ENCODE peak calls at places on chromosomes 16 and 17, in six cellular contexts. K is K562, N is SK-N-MC, M is esophagus muscularis mucosa, X is prostate gland, W is suprapubic skin. R is an unnamed sample.

GRCh38 chr17:32746698-32747097 is 130.2 kb downstream of the MYO1D start:
- DNase-seq in N (no peak), K (no peak), W (no peak), X (no peak), M (no peak), R (no peak)

GRCh38 chr17:57027852-57028251 is 49.9 kb downstream of the SCPEP1 start:
- DNase-seq in W (no peak), K (no peak), N (no peak), X (no peak), M (no peak), R (no peak)

GRCh38 chr17:55811536-55811935 is 60.7 kb downstream of the PCTP start:
- DNase-seq in X (no peak), N (no peak), M (no peak), K (no peak), W (no peak), R (peak)

GRCh38 chr17:67751101-67752074 is 33.7 kb downstream of the NOL11 start:
- DNase-seq in X (no peak), M (no peak), N (no peak), K (no peak), W (no peak), R (no peak)

GRCh38 chr16:46924402-46924801 is 40.2 kb downstream of the GPT2 start:
- DNase-seq in N (no peak), X (no peak), W (no peak), M (no peak), K (no peak), R (no peak)

GRCh38 chr17:50074227-50074626 is 18.3 kb downstream of the ITGA3 start:
- DNase-seq in K (no peak), N (no peak), X (no peak), M (no peak), W (no peak), R (no peak)

GRCh38 chr17:19502517-19502916 is 31.1 kb upstream of the SLC47A1 start:
- DNase-seq in M (no peak), X (no peak), K (no peak), W (no peak), N (no peak), R (peak)

GRCh38 chr16:71610936-71611871 is 14.8 kb upstream of the MARVELD3 start:
- DNase-seq in W (no peak), M (no peak), N (no peak), K (peak), X (peak), R (no peak)

GRCh38 chr16:12084436-12084835 is 107.9 kb downstream of the SNX29 start:
- DNase-seq in N (no peak), K (no peak), W (peak), M (no peak), X (no peak), R (peak)

GRCh38 chr16:79784007-79784406 is 183.5 kb upstream of the MAF start:
- DNase-seq in M (no peak), W (no peak), N (no peak), X (no peak), K (no peak), R (no peak)

GRCh38 chr16:7722761-7723160 is 390.1 kb downstream of the RBFOX1 start:
- DNase-seq in N (no peak), M (no peak), X (no peak), K (no peak), W (no peak), R (no peak)

GRCh38 chr17:16048797-16049449 is 49.3 kb downstream of the TTC19 start:
- DNase-seq in W (no peak), N (no peak), K (no peak), X (no peak), M (no peak), R (no peak)

GRCh38 chr17:42682400-42683384 is at the start of gene CNTNAP1:
- DNase-seq in N (no peak), M (no peak), W (no peak), K (no peak), X (no peak), R (peak)

GRCh38 chr17:3695723-3696411 is at the start of gene P2RX5:
- DNase-seq in M (no peak), W (no peak), N (no peak), K (peak), X (no peak), R (no peak)

GRCh38 chr16:82344157-82344556 is 174.1 kb upstream of the MPHOSPH6 start:
- DNase-seq in X (peak), N (no peak), M (peak), K (no peak), W (no peak), R (no peak)

GRCh38 chr16:74230126-74230525 is 66.5 kb upstream of the PSMD7 start:
- DNase-seq in N (no peak), K (no peak), W (no peak), X (no peak), M (peak), R (no peak)

GRCh38 chr17:43126911-43127290 is 1.7 kb upstream of the BRCA1 start:
- DNase-seq in W (no peak), M (no peak), N (no peak), K (no peak), X (no peak), R (peak)

GRCh38 chr17:21288581-21289017 is 4.1 kb downstream of the MAP2K3 start:
- DNase-seq in W (no peak), K (no peak), N (no peak), X (no peak), M (no peak), R (no peak)

GRCh38 chr17:73746314-73747073 is 102.2 kb upstream of the SDK2 start:
- DNase-seq in K (no peak), N (no peak), W (no peak), X (no peak), M (no peak), R (no peak)

GRCh38 chr16:80569440-80570105 is 28.8 kb downstream of the DYNLRB2 start:
- DNase-seq in M (no peak), W (no peak), N (no peak), K (peak), X (no peak), R (no peak)

GRCh38 chr17:32007463-32008298 is 498 bp downstream of the LRRC37B start:
- DNase-seq in M (no peak), X (peak), W (no peak), N (no peak), K (peak), R (no peak)

GRCh38 chr16:31135535-31136286 is at the start of gene PRSS8:
- DNase-seq in N (no peak), X (peak), K (peak), M (no peak), W (no peak), R (no peak)

GRCh38 chr17:975321-975982 is 4.1 kb downstream of the NXN start:
- DNase-seq in M (no peak), K (no peak), N (no peak), W (no peak), X (no peak), R (no peak)

GRCh38 chr16:85798901-85799496 is 345 bp downstream of the EMC8 start:
- DNase-seq in W (no peak), M (no peak), N (no peak), X (no peak), K (peak), R (no peak)

GRCh38 chr17:83189013-83189672 is 109.7 kb downstream of the METRNL start:
- DNase-seq in K (no peak), X (no peak), N (no peak), M (no peak), W (peak), R (peak)

GRCh38 chr17:35006961-35007360 is 26.6 kb downstream of the LIG3 start:
- DNase-seq in X (peak), K (no peak), M (no peak), W (no peak), N (no peak), R (no peak)

GRCh38 chr16:50565428-50565827 is 17.2 kb downstream of the NKD1 start:
- DNase-seq in K (no peak), M (no peak), W (no peak), N (no peak), X (no peak), R (no peak)

GRCh38 chr16:79677799-79678525 is 77.4 kb upstream of the MAF start:
- DNase-seq in K (no peak), N (no peak), W (no peak), X (peak), M (no peak), R (no peak)

GRCh38 chr17:78715000-78715771 is 66.9 kb downstream of the CYTH1 start:
- DNase-seq in N (no peak), W (no peak), K (no peak), X (no peak), M (no peak), R (no peak)

GRCh38 chr17:83036193-83036592 is 43.2 kb upstream of the METRNL start:
- DNase-seq in M (no peak), W (no peak), X (no peak), N (no peak), K (no peak), R (no peak)

GRCh38 chr16:50696575-50697420 is 3.4 kb downstream of the NOD2 start:
- DNase-seq in K (peak), N (no peak), W (peak), X (peak), M (peak), R (peak)

GRCh38 chr16:4391635-4392381 is 20.2 kb downstream of the VASN start:
- DNase-seq in M (no peak), X (no peak), W (no peak), K (no peak), N (no peak), R (no peak)

GRCh38 chr16:23129686-23130085 is 19.6 kb downstream of the USP31 start:
- DNase-seq in M (no peak), X (no peak), W (no peak), K (no peak), N (no peak), R (no peak)

GRCh38 chr16:23257682-23258081 is 44.4 kb upstream of the SCNN1B start:
- DNase-seq in N (no peak), M (no peak), K (no peak), W (no peak), X (no peak), R (no peak)

GRCh38 chr16:8931864-8932263 is 31.8 kb downstream of the USP7 start:
- DNase-seq in K (peak), N (no peak), W (no peak), X (peak), M (no peak), R (no peak)

GRCh38 chr17:16988749-16989229 is 16.9 kb upstream of the TNFRSF13B start:
- DNase-seq in N (no peak), M (no peak), K (no peak), W (no peak), X (no peak), R (peak)

GRCh38 chr17:37813753-37814152 is 68.9 kb upstream of the HNF1B start:
- DNase-seq in X (no peak), K (no peak), M (no peak), W (no peak), N (no peak), R (no peak)

DNA sequence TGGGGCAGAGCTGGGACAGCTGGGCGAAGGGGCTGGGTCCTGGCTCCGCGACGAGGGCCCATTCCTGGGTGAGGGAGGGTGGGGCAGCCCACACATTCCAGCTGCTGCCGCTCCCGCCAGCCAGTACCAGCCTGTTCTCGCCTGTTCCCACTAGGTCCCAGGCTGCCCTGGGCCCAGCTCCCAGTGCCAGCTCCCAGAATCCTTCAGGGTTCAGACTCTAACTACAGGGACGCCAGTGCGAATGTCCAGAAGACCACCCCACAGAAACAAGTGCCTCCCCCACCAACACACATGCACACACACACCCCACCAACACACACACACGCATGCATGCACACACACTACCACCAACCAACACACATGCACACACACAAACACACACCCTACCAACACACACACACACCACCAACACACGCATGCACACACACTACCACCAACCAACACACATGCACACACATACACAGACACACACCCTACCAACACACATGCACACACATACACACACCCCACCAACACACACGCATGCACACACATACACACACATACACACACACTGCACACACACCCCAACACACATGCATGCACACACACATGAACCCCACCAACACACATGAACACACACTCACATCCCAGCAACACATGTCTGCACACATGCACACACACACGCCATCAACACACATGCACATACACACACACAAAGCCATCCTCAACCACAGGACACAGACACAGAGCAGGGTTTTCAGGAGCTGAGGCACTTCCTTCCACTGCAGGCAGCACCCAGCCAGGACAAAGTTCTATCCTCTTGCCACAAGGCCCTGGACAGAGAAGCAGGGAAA is 27.5 kb upstream of the KRT17 start:
- DNase-seq in M (no peak), N (no peak), W (no peak), X (peak), K (no peak), R (peak)
- H3K27ac ChIP-seq in M (peak), N (peak), W (peak), X (peak), K (no peak), R (no peak)

DNA sequence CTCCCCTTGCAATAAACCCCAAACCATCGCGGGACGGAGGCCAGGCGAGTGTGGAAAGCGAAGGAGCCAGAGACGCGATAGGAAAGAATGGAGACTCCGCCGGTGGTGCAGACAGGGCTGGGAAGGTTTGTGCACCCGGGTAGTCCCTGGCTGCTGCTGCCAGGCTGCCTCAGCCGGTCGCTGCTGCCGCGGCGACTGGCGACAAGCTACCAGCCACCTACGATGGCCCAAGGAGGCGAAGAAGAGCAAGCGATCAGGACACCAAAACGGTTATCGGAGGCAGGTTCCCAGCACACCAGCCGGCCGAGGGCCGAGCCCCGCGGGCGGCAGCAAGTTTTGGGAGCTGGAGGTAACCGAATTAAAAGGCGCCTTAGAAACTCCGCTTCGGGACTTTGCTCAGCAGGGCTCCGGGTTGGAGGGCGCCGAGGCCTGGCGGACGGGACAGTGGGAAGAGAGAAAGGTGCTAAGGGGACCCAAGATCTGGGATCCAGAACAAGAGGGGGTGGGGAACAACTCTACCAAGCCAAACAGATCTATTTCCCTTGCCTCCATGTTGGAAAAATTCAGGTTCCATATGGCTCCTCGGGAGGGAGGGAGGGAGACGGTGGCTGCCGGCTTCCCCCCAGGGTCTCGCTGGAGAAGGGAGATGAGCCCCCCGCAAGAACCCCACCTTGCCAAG is 9.6 kb upstream of the HOXB2 start:
- DNase-seq in X (no peak), N (no peak), M (no peak), W (no peak), K (no peak), R (peak)
- H3K4me3 ChIP-seq in X (peak), N (no peak), M (peak), W (peak), K (peak), R (peak)

DNA sequence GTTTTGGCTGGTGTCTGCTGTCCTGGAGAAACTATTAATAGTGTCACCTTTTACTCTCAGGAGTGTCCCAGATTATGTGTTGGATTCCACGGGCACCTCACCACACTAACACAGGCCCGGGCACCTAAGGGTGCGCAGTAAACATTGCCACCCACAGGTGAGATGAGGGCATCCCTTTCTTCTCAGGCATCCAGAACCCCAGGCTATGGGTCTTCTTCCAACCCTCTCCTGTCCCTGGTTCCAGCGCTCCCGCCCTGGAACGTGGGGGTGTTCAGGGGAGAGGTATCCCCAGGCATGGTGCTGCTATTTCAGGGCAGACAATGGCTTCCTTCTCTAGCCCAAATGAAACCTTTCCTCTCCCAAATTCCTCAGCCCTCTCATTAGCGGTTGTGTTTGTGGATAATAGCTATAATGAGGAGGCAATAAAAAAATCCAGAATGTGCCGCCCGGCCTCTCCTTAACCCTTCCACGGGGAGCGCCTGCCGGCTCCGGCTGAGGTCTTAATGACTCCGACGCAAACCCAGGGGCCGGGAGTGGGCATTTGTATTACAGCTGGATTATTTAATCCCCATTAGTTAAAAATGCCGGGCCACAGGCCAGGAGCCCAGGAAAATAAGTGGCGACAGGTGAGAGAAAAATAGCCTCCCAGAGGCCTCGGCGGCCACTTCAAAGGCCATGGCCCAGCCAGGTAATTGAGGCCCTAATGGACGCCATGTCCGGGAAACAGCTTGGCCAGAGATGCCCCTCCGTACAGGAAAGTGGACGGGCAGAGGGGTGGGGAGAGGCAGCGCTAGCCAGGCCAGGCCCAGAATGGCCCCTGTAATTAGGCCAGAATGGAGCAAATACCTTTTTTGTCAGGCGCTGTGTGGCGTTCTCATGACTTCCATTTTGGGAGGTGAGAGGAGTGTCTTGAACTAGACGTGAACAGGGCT is 102.8 kb downstream of the IRX5 start:
- DNase-seq in N (no peak), X (no peak), K (no peak), W (peak), M (no peak), R (no peak)
- TF ChIP-seq POLR2AphosphoS5 in N (no peak), X (no peak), K (no peak), W (no peak), M (no peak), R (no peak)

DNA sequence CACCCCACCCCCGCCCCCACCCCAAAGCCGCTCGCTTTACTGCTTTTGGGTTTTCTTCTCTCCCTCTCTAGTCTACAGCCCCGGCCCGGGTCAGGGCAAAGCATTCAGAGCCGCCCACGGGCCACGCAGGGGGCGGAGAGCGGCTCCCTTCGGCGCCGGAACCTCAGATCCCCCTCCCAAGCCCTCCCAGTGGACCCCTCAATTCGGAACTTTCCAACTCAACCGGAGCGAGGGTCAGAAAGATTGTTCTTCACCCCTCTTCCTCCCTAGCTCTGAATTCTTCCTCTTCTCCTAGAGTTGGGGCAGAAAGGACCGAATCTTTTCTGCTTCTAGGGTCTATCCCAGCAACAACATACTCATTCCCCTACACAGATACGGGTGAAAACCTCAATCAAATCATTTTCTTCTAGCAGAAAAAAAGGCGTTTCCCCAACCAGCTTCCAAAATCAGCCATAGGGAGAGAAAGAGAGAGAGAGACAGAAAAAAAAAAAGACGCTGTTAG is 1.0 kb downstream of the HOXB2 start:
- DNase-seq in M (no peak), N (no peak), X (no peak), W (no peak), K (peak), R (no peak)
- H3K27ac ChIP-seq in M (peak), N (no peak), X (peak), W (peak), K (peak), R (peak)

GRCh38 chr17:14510136-14510535 is 209.3 kb downstream of the HS3ST3B1 start:
- DNase-seq in N (no peak), X (no peak), M (no peak), K (no peak), W (no peak), R (no peak)
- H3K4me3 ChIP-seq in N (no peak), X (no peak), M (no peak), K (no peak), W (no peak), R (no peak)

GRCh38 chr16:84234656-84235285 is 5.0 kb downstream of the KCNG4 start:
- DNase-seq in X (no peak), K (no peak), M (no peak), W (no peak), N (no peak), R (no peak)
- TF ChIP-seq POLR2AphosphoS5 in X (peak), K (no peak), M (no peak), W (no peak), N (no peak), R (no peak)

R was measured in sigmoid colon.